ENCODE peak calls at places on chromosomes 2 and 18, in six cellular contexts. W is H1, Z is GM12878, B is HepG2, Y is K562, K is GM12892. I is an unnamed sample.

GRCh38 chr2:197500503-197501179 is 462 bp downstream of the HSPE1 start:
- DNase-seq in W (no peak), Z (no peak), B (no peak), Y (no peak), K (no peak), I (no peak)

GRCh38 chr2:3001595-3002184 is 375.9 kb downstream of the EIPR1 start:
- DNase-seq in W (no peak), Z (no peak), B (no peak), Y (no peak), K (no peak), I (no peak)

GRCh38 chr2:209619782-209620181 is 151.8 kb upstream of the UNC80 start:
- DNase-seq in W (no peak), Z (no peak), B (no peak), Y (no peak), K (peak; percentile 0), I (no peak)

GRCh38 chr2:235610696-235611257 is 116.9 kb downstream of the AGAP1 start:
- DNase-seq in W (no peak), Z (no peak), B (no peak), Y (no peak), K (no peak), I (no peak)

GRCh38 chr2:177322801-177323261 is 58.3 kb upstream of the NFE2L2 start:
- DNase-seq in W (no peak), Z (no peak), B (no peak), Y (no peak), K (no peak), I (no peak)

GRCh38 chr2:6909431-6910385 is 7.5 kb upstream of the RNF144A start:
- DNase-seq in W (no peak), Z (peak; percentile 87), B (no peak), Y (no peak), K (no peak), I (no peak)

GRCh38 chr2:41872646-41873045 is 175.2 kb upstream of the PKDCC start:
- DNase-seq in W (no peak), Z (peak; percentile 8), B (peak; percentile 32), Y (no peak), K (no peak), I (no peak)

GRCh38 chr18:10560457-10561045 is 34.7 kb downstream of the NAPG start:
- DNase-seq in W (peak; percentile 91), Z (peak; percentile 48), B (peak; percentile 63), Y (peak; percentile 81), K (peak; percentile 33), I (peak; percentile 56)

GRCh38 chr2:38945372-38945771 is 55.7 kb downstream of the ARHGEF33 start:
- DNase-seq in W (no peak), Z (no peak), B (no peak), Y (peak; percentile 30), K (no peak), I (no peak)

GRCh38 chr18:49915352-49915751 is 102.0 kb upstream of the ACAA2 start:
- DNase-seq in W (no peak), Z (no peak), B (peak; percentile 24), Y (no peak), K (no peak), I (no peak)

GRCh38 chr18:29651121-29651675 is 1391.3 kb downstream of the DSC3 start:
- DNase-seq in W (no peak), Z (no peak), B (no peak), Y (no peak), K (no peak), I (no peak)

GRCh38 chr2:26605969-26606846 is 35.0 kb downstream of the CIB4 start:
- DNase-seq in W (peak; percentile 45), Z (no peak), B (no peak), Y (no peak), K (no peak), I (no peak)

GRCh38 chr2:158511706-158512105 is 55.0 kb downstream of the PKP4 start:
- DNase-seq in W (no peak), Z (no peak), B (no peak), Y (no peak), K (no peak), I (no peak)

GRCh38 chr18:66495844-66496243 is 108.0 kb downstream of the CDH19 start:
- DNase-seq in W (peak; percentile 85), Z (no peak), B (peak; percentile 62), Y (no peak), K (no peak), I (peak; percentile 1)

GRCh38 chr2:43209204-43209717 is 17.1 kb downstream of the ZFP36L2 start:
- DNase-seq in W (no peak), Z (no peak), B (no peak), Y (no peak), K (no peak), I (no peak)

GRCh38 chr2:64839844-64840243 is 149.4 kb upstream of the SLC1A4 start:
- DNase-seq in W (no peak), Z (no peak), B (no peak), Y (no peak), K (peak; percentile 62), I (peak; percentile 76)

GRCh38 chr2:236747925-236748324 is 178.3 kb downstream of the ACKR3 start:
- DNase-seq in W (no peak), Z (no peak), B (no peak), Y (no peak), K (no peak), I (no peak)

DNA sequence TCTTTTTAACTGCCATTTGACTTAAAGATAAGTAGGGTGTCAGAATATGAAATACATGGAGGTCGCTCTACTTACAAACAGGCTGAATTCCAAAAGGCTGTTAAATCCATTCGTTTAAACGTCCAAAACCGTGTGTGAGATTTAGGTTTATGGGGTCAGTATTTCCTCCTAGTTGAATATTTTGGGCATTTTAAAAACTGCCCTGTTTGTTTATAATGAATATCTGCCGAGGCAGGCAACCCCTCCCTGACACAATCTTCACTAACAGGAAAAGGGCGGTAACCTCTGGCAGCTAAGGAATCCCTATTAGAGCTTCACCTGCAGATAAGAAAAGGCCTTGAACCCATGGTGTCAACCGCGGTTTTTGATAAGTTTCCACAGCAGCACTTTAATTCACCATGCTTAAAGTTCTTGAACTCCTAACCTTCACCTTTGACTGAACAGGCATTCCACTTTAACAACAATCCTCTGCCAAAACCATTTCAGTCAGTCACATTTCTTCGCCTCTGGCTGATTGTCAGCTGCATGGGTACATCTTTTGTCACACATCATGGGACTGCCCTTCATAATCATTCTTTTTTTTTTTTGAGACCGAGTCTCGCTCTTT is 17.8 kb downstream of the TRAK2 start:
- DNase-seq in W (no peak), Z (no peak), B (peak; percentile 69), Y (peak; percentile 60), K (no peak), I (no peak)
- TF ChIP-seq POLR2A in W (no peak), Z (no peak), B (no peak), Y (no peak), K (no peak), I (no peak)

DNA sequence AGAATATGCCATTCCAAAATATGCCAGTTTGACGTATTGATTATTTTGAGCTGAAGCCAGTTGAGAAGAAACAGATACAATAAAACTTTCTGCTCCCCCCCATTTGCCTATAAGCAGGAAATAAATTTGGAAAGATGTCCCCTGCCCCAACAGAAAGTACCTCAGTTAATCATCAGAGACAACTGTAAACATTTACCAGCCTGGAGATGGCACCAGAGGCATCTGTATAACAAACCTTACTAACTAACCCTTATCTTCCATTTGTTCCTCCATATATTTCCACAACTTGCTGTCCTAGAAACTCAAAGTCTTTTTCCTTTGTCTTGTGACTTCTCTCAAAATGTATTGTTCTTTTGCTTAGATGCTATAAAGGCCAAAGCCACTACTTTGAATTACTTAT is 93.8 kb downstream of the AKAIN1 start:
- DNase-seq in W (no peak), Z (no peak), B (no peak), Y (no peak), K (no peak), I (no peak)
- TF ChIP-seq POLR2AphosphoS5 in W (no peak), Z (no peak), B (no peak), Y (no peak), K (no peak), I (no peak)

GRCh38 chr2:164932377-164932776 is 22.9 kb downstream of the SLC38A11 start:
- DNase-seq in W (no peak), Z (no peak), B (no peak), Y (no peak), K (no peak), I (no peak)

GRCh38 chr2:164935467-164935807 is 19.9 kb downstream of the SLC38A11 start:
- DNase-seq in W (no peak), Z (no peak), B (no peak), Y (no peak), K (no peak), I (no peak)

GRCh38 chr2:164934790-164935466 is 20.4 kb downstream of the SLC38A11 start:
- DNase-seq in W (no peak), Z (no peak), B (peak; percentile 63), Y (no peak), K (no peak), I (no peak)

GRCh38 chr2:164937864-164938401 is 17.4 kb downstream of the SLC38A11 start:
- DNase-seq in W (no peak), Z (no peak), B (peak; percentile 85), Y (no peak), K (no peak), I (no peak)

DNA sequence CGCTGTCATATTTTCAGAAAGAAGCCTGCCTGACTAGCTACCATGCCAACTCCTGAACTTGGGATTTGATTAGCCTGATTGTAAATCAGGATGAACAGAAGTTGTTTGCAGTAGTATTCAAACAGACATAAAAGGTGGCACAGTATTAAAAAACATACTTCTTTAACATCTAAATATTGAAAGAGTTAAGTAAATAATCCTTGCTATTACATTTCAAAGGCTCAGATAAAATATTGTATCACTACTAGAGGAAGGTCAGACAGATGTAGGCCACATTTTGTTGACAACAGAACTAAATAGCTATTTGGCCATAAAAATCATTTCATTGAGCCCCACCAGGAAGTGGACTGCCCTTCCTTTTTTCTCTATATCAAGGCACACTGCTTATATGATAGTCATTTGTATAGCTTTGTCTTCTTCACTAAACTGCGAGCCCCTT is 21.6 kb downstream of the SLC38A11 start:
- DNase-seq in W (no peak), Z (no peak), B (peak; percentile 66), Y (no peak), K (no peak), I (no peak)
- TF ChIP-seq TAF1 in W (no peak), Z (no peak), B (no peak), Y (no peak), K (no peak), I (no peak)

GRCh38 chr2:113228991-113229716 is 49.6 kb downstream of the PAX8 start:
- DNase-seq in W (no peak), Z (no peak), B (no peak), Y (no peak), K (no peak), I (no peak)

GRCh38 chr2:113227290-113227689 is 51.4 kb downstream of the PAX8 start:
- DNase-seq in W (no peak), Z (no peak), B (no peak), Y (no peak), K (no peak), I (no peak)

GRCh38 chr2:113226462-113226861 is 52.3 kb downstream of the PAX8 start:
- DNase-seq in W (no peak), Z (no peak), B (no peak), Y (no peak), K (no peak), I (no peak)

GRCh38 chr2:113228351-113228750 is 50.4 kb downstream of the PAX8 start:
- DNase-seq in W (no peak), Z (no peak), B (no peak), Y (no peak), K (no peak), I (no peak)

DNA sequence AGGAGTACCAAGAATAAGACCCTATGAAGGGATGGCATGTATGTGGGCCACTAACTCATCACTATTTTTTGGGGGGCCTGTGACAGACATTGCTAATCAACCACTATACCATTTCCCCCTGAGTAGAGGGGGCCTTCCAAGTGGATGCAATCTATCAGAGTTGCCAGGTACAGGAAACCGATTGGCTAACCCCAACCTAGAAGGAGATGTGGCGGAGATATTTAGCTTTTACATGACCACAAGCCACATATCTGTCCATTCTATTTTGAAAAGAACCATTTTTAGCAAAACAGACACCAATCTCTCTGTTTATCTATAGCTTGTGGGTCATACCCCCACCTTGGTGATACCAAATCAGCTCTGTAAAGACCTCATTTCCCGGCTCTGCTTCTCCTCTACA is 51.0 kb downstream of the PAX8 start:
- DNase-seq in W (no peak), Z (no peak), B (no peak), Y (no peak), K (no peak), I (no peak)
- TF ChIP-seq POLR2A in W (no peak), Z (no peak), B (no peak), Y (no peak), K (no peak), I (no peak)